ENCODE peak calls at places on chromosomes 3 and 15, in nine cellular contexts. I, G, L, S, X, E, B, Q and Y are unnamed samples.

GRCh38 chr3:58034738-58035511 is 26.7 kb downstream of the FLNB start:
- DNase-seq in X (no peak), B (no peak), Q (peak; percentile 53), S (no peak), L (no peak), I (no peak), G (no peak), E (no peak), Y (peak; percentile 69)

GRCh38 chr3:54127499-54128056 is 5.2 kb downstream of the CACNA2D3 start:
- DNase-seq in I (no peak), S (no peak), E (no peak), Q (no peak), G (no peak), X (no peak), L (no peak), B (no peak), Y (no peak)

GRCh38 chr15:83927704-83928391 is 273.9 kb downstream of the ADAMTSL3 start:
- DNase-seq in I (no peak), E (no peak), Q (no peak), G (no peak), S (no peak), X (no peak), L (no peak), B (no peak), Y (no peak)

GRCh38 chr3:170418422-170419300 is at the start of gene CLDN11:
- DNase-seq in Q (peak; percentile 85), X (no peak), I (no peak), G (no peak), L (peak; percentile 37), E (no peak), B (no peak), S (no peak), Y (no peak)

GRCh38 chr3:127454968-127455367 is 135.6 kb downstream of the TPRA1 start:
- DNase-seq in L (no peak), B (peak; percentile 39), X (no peak), S (no peak), Q (no peak), E (no peak), G (no peak), I (peak; percentile 52), Y (no peak)

GRCh38 chr3:169836058-169836941 is 23.6 kb upstream of the LRRC34 start:
- DNase-seq in L (no peak), X (no peak), I (no peak), E (no peak), Q (peak; percentile 23), B (no peak), G (no peak), S (no peak), Y (no peak)

GRCh38 chr15:62110000-62110851 is 43.4 kb downstream of the C2CD4A start:
- DNase-seq in S (peak; percentile 31), I (no peak), E (peak; percentile 47), L (no peak), Q (no peak), X (peak; percentile 85), B (no peak), G (no peak), Y (no peak)

GRCh38 chr3:129822679-129823078 is 70.8 kb downstream of the TMCC1 start:
- DNase-seq in L (no peak), Q (no peak), B (no peak), E (no peak), S (no peak), I (no peak), X (no peak), G (no peak), Y (no peak)

GRCh38 chr15:68235022-68235421 is 5.5 kb upstream of the CLN6 start:
- DNase-seq in G (no peak), I (no peak), S (no peak), Q (no peak), X (no peak), E (no peak), L (no peak), B (no peak), Y (no peak)

GRCh38 chr15:50190723-50191122 is 8.7 kb downstream of the SLC27A2 start:
- DNase-seq in L (no peak), I (no peak), S (no peak), B (no peak), E (no peak), X (no peak), G (no peak), Q (no peak), Y (no peak)

GRCh38 chr3:159077860-159078259 is 276.0 kb downstream of the MFSD1 start:
- DNase-seq in Q (no peak), B (no peak), X (no peak), L (no peak), G (no peak), I (no peak), S (no peak), E (no peak), Y (no peak)

GRCh38 chr3:43268636-43269035 is 17.7 kb upstream of the SNRK start:
- DNase-seq in X (no peak), L (no peak), Q (no peak), S (no peak), I (no peak), B (no peak), G (no peak), E (no peak), Y (no peak)

GRCh38 chr15:73965094-73965729 is 26.9 kb downstream of the STOML1 start:
- DNase-seq in I (peak; percentile 58), Q (peak; percentile 56), E (no peak), X (no peak), L (no peak), S (no peak), B (no peak), G (no peak), Y (peak; percentile 20)

DNA sequence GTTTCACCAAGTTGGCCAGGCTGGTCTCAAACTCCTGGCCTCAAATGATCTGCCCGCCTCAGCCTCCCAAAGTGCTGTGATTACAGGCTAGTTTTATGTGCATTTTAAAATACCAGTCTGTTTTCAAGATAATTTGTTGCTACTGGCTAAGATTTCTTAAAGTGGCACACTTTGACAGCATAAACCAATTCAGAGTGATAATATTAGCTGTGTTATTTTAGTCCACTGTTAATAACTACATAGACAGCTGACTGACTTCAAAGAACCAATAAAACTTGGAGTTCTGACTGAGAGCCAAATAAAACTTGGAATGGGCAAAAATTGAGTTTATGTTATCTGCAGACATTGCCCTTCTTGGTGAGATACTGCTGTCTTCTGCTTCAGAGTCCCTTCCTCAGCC is 291.8 kb downstream of the UBE2E2 start:
- DNase-seq in X (no peak), G (no peak), L (no peak), S (no peak), I (no peak), Q (no peak), B (no peak), E (no peak), Y (no peak)
- H3K4me1 ChIP-seq in X (no peaks in the 10 kb centered on the region), G (peaks cover 5% of the 10 kb centered on the region), L (peaks cover 21% of the 10 kb centered on the region), S (no peaks in the 10 kb centered on the region), I (peaks cover 5% of the 10 kb centered on the region), Q (peaks cover 6% of the 10 kb centered on the region), B (no peaks in the 10 kb centered on the region), E (peaks cover 35% of the 10 kb centered on the region), Y (no peaks in the 10 kb centered on the region)

GRCh38 chr3:14231145-14231990 is 52.8 kb downstream of the LSM3 start:
- DNase-seq in S (no peak), G (no peak), X (no peak), B (no peak), E (no peak), Q (no peak), I (no peak), L (no peak), Y (no peak)
- H3K4me1 ChIP-seq in S (peaks cover 15% of the 10 kb centered on the region), G (no peaks in the 10 kb centered on the region), X (no peaks in the 10 kb centered on the region), B (no peaks in the 10 kb centered on the region), E (peaks cover 5% of the 10 kb centered on the region), Q (peaks cover 6% of the 10 kb centered on the region), I (peaks cover 19% of the 10 kb centered on the region), L (peaks cover 30% of the 10 kb centered on the region), Y (no peaks in the 10 kb centered on the region)

DNA sequence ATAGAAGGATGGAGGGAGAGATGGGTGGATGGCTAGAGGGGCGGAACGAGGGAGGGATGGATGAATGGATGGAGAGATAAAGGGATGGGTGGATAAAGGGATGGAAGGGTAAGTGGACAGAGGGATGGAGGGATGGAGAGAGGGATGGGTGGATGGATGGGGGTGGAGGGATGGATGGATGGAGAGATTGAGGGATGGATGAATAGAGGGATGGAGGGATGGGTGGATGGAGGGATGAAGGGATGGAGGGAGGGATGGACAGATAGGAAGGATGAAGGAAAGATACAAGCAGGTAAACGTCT is 313.3 kb downstream of the UACA start:
- DNase-seq in B (no peak), X (no peak), I (no peak), L (no peak), E (no peak), S (no peak), Q (no peak), G (no peak), Y (no peak)
- H3K4me1 ChIP-seq in B (no peaks in the 10 kb centered on the region), X (no peaks in the 10 kb centered on the region), I (peaks cover 10% of the 10 kb centered on the region), L (peaks cover 7% of the 10 kb centered on the region), E (no peaks in the 10 kb centered on the region), S (peaks cover 9% of the 10 kb centered on the region), Q (peaks cover 11% of the 10 kb centered on the region), G (no peaks in the 10 kb centered on the region), Y (peaks cover 41% of the 10 kb centered on the region)

DNA sequence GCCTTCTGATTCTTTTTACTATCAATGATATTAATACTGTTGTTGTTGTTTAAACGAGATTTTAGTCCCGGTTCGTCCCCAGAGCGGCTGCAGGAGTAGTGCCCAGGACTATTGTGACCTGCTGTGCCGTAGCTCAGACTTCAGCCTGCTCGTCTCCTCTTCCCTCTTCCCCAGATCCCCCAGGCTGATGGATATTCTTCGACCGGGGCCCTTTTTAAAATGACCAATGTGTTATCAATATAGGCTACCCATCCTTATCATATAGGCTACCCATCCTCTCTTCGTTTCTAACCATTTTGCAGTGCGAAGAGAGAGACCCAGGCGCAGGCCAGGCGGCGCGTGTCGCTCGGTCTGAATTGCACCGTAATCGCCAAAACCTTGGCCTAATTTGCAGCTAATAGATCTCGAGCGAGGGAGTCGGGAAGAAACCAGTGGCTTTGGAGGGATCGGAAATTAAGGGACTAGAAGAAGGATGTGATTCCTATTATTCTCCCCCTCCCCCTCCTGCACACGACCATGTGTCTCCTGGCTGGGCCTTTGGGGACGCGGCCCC is 23.0 kb downstream of the NR2F2 start:
- DNase-seq in L (no peak), I (no peak), S (no peak), Q (peak; percentile 56), G (no peak), X (no peak), B (no peak), E (no peak), Y (no peak)
- H3K4me1 ChIP-seq in L (peaks cover 6% of the 10 kb centered on the region), I (peaks cover 15% of the 10 kb centered on the region), S (peaks cover 25% of the 10 kb centered on the region), Q (peaks cover 90% of the 10 kb centered on the region), G (peaks cover 12% of the 10 kb centered on the region), X (peaks cover 24% of the 10 kb centered on the region), B (peaks cover 4% of the 10 kb centered on the region), E (peaks cover 10% of the 10 kb centered on the region), Y (peaks cover 26% of the 10 kb centered on the region)

GRCh38 chr3:121989943-121990342 is 32.1 kb downstream of the ILDR1 start:
- DNase-seq in X (no peak), B (no peak), S (no peak), E (peak; percentile 34), G (no peak), Q (peak; percentile 23), I (no peak), L (no peak), Y (no peak)
- H3K4me1 ChIP-seq in X (no peaks in the 10 kb centered on the region), B (no peaks in the 10 kb centered on the region), S (no peaks in the 10 kb centered on the region), E (no peaks in the 10 kb centered on the region), G (peaks cover under 1% of the 10 kb centered on the region), Q (peaks cover 12% of the 10 kb centered on the region), I (peaks cover under 1% of the 10 kb centered on the region), L (no peaks in the 10 kb centered on the region), Y (no peaks in the 10 kb centered on the region)

GRCh38 chr15:67006089-67007065 is 59.0 kb upstream of the SMAD3 start:
- DNase-seq in Q (no peak), G (no peak), I (no peak), E (no peak), X (no peak), B (no peak), L (no peak), S (no peak), Y (no peak)
- H3K4me1 ChIP-seq in Q (peaks cover 6% of the 10 kb centered on the region), G (peaks cover 22% of the 10 kb centered on the region), I (no peaks in the 10 kb centered on the region), E (peaks cover 25% of the 10 kb centered on the region), X (peaks cover 10% of the 10 kb centered on the region), B (no peaks in the 10 kb centered on the region), L (no peaks in the 10 kb centered on the region), S (no peaks in the 10 kb centered on the region), Y (no peaks in the 10 kb centered on the region)

GRCh38 chr3:23739536-23739935 is 66.2 kb upstream of the UBE2E1 start:
- DNase-seq in I (no peak), G (no peak), E (no peak), L (no peak), B (no peak), Q (no peak), X (no peak), S (no peak), Y (no peak)
- H3K4me1 ChIP-seq in I (peaks cover 25% of the 10 kb centered on the region), G (peaks cover 89% of the 10 kb centered on the region), E (peaks cover 74% of the 10 kb centered on the region), L (peaks cover 26% of the 10 kb centered on the region), B (no peaks in the 10 kb centered on the region), Q (peaks cover 34% of the 10 kb centered on the region), X (peaks cover 9% of the 10 kb centered on the region), S (no peaks in the 10 kb centered on the region), Y (no peaks in the 10 kb centered on the region)